ENCODE peak calls at places on chromosomes 11 and 22, in eight cellular contexts. One of them, this sample, is unnamed.

GRCh38 chr11:79150320-79150719 is 290.5 kb downstream of the TENM4 start:
- DNase-seq in fibroblast of the aortic adventitia: no peak
- DNase-seq in bronchial epithelial cell: no peak
- DNase-seq in GM13977: no peak
- DNase-seq in Calu3: no peak
- DNase-seq in fibroblast of villous mesenchyme: no peak
- DNase-seq in GM20000: no peak
- DNase-seq in heart left ventricle: no peak
- DNase-seq in this sample: no peak

GRCh38 chr11:46001427-46002049 is 79.1 kb downstream of the LARGE2 start:
- DNase-seq in Calu3: no peak
- DNase-seq in heart left ventricle: no peak
- DNase-seq in fibroblast of villous mesenchyme: peak
- DNase-seq in GM13977: no peak
- DNase-seq in fibroblast of the aortic adventitia: peak
- DNase-seq in GM20000: no peak
- DNase-seq in bronchial epithelial cell: no peak
- DNase-seq in this sample: no peak

GRCh38 chr11:72209101-72209500 is 7.5 kb upstream of the FOLR2 start:
- DNase-seq in fibroblast of villous mesenchyme: no peak
- DNase-seq in Calu3: no peak
- DNase-seq in heart left ventricle: peak
- DNase-seq in fibroblast of the aortic adventitia: no peak
- DNase-seq in GM13977: no peak
- DNase-seq in GM20000: no peak
- DNase-seq in bronchial epithelial cell: no peak
- DNase-seq in this sample: no peak

GRCh38 chr22:29260601-29261315 is 7.0 kb downstream of the RHBDD3 start:
- DNase-seq in GM13977: no peak
- DNase-seq in fibroblast of villous mesenchyme: no peak
- DNase-seq in heart left ventricle: no peak
- DNase-seq in GM20000: no peak
- DNase-seq in bronchial epithelial cell: no peak
- DNase-seq in Calu3: no peak
- DNase-seq in fibroblast of the aortic adventitia: peak
- DNase-seq in this sample: no peak

GRCh38 chr11:123822591-123822990 is 16.4 kb upstream of the OR6M1 start:
- DNase-seq in GM13977: no peak
- DNase-seq in fibroblast of villous mesenchyme: no peak
- DNase-seq in bronchial epithelial cell: peak
- DNase-seq in fibroblast of the aortic adventitia: peak
- DNase-seq in Calu3: peak
- DNase-seq in heart left ventricle: no peak
- DNase-seq in GM20000: no peak
- DNase-seq in this sample: no peak

GRCh38 chr11:26268980-26269660 is 62.8 kb upstream of the ANO3 start:
- DNase-seq in bronchial epithelial cell: no peak
- DNase-seq in fibroblast of villous mesenchyme: no peak
- DNase-seq in GM13977: no peak
- DNase-seq in fibroblast of the aortic adventitia: no peak
- DNase-seq in Calu3: no peak
- DNase-seq in heart left ventricle: no peak
- DNase-seq in GM20000: no peak
- DNase-seq in this sample: no peak

GRCh38 chr11:57172031-57172430 is 9.7 kb upstream of the LRRC55 start:
- DNase-seq in GM20000: no peak
- DNase-seq in bronchial epithelial cell: peak
- DNase-seq in Calu3: no peak
- DNase-seq in GM13977: no peak
- DNase-seq in fibroblast of the aortic adventitia: no peak
- DNase-seq in fibroblast of villous mesenchyme: no peak
- DNase-seq in heart left ventricle: no peak
- DNase-seq in this sample: no peak

GRCh38 chr11:45798793-45799441 is 6.0 kb upstream of the SLC35C1 start:
- DNase-seq in Calu3: no peak
- DNase-seq in GM13977: no peak
- DNase-seq in GM20000: peak
- DNase-seq in fibroblast of the aortic adventitia: no peak
- DNase-seq in fibroblast of villous mesenchyme: peak
- DNase-seq in bronchial epithelial cell: peak
- DNase-seq in heart left ventricle: no peak
- DNase-seq in this sample: peak

DNA sequence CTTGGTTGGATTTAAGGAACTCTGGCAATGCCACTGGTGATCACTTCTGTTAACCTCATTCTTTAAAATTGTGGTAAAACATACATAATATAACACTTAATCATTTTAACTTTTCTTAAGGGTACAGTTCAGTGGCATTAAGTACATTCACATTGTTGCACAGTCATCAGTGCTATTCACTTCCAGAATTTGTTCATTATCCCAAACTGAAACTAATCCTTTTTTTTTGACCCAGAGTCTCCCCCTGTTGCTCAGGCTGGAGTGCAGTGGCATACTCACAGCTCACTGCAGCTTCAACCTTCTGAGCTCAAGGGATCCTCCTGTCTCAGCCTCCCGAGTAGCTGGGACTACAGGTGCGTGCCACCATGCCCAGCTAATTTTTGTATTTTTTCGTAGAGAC is 10.6 kb downstream of the ELF5 start:
- DNase-seq in heart left ventricle: no peak
- DNase-seq in GM20000: no peak
- DNase-seq in fibroblast of the aortic adventitia: no peak
- DNase-seq in bronchial epithelial cell: no peak
- DNase-seq in Calu3: no peak
- DNase-seq in fibroblast of villous mesenchyme: no peak
- DNase-seq in GM13977: no peak
- DNase-seq in this sample: no peak
- TF ChIP-seq CTCF in heart left ventricle: no peak
- TF ChIP-seq CTCF in GM20000: no peak
- TF ChIP-seq CTCF in fibroblast of the aortic adventitia: peak
- TF ChIP-seq CTCF in bronchial epithelial cell: no peak
- TF ChIP-seq CTCF in Calu3: no peak
- TF ChIP-seq CTCF in fibroblast of villous mesenchyme: peak
- TF ChIP-seq CTCF in GM13977: no peak
- TF ChIP-seq CTCF in this sample: no peak

GRCh38 chr22:36756746-36757607 is 18.9 kb downstream of the IFT27 start:
- DNase-seq in fibroblast of villous mesenchyme: no peak
- DNase-seq in GM20000: no peak
- DNase-seq in Calu3: no peak
- DNase-seq in heart left ventricle: no peak
- DNase-seq in fibroblast of the aortic adventitia: no peak
- DNase-seq in GM13977: no peak
- DNase-seq in bronchial epithelial cell: no peak
- DNase-seq in this sample: no peak

GRCh38 chr22:36756031-36756430 is 19.9 kb downstream of the IFT27 start:
- DNase-seq in GM20000: no peak
- DNase-seq in fibroblast of the aortic adventitia: no peak
- DNase-seq in heart left ventricle: no peak
- DNase-seq in GM13977: no peak
- DNase-seq in fibroblast of villous mesenchyme: no peak
- DNase-seq in bronchial epithelial cell: no peak
- DNase-seq in Calu3: no peak
- DNase-seq in this sample: no peak

GRCh38 chr22:36759481-36760159 is 16.3 kb downstream of the IFT27 start:
- DNase-seq in GM20000: no peak
- DNase-seq in Calu3: no peak
- DNase-seq in fibroblast of the aortic adventitia: no peak
- DNase-seq in heart left ventricle: no peak
- DNase-seq in fibroblast of villous mesenchyme: no peak
- DNase-seq in GM13977: no peak
- DNase-seq in bronchial epithelial cell: no peak
- DNase-seq in this sample: peak

GRCh38 chr22:36758792-36759271 is 17.1 kb downstream of the IFT27 start:
- DNase-seq in heart left ventricle: no peak
- DNase-seq in GM13977: no peak
- DNase-seq in fibroblast of villous mesenchyme: no peak
- DNase-seq in fibroblast of the aortic adventitia: no peak
- DNase-seq in bronchial epithelial cell: no peak
- DNase-seq in Calu3: no peak
- DNase-seq in GM20000: no peak
- DNase-seq in this sample: no peak

DNA sequence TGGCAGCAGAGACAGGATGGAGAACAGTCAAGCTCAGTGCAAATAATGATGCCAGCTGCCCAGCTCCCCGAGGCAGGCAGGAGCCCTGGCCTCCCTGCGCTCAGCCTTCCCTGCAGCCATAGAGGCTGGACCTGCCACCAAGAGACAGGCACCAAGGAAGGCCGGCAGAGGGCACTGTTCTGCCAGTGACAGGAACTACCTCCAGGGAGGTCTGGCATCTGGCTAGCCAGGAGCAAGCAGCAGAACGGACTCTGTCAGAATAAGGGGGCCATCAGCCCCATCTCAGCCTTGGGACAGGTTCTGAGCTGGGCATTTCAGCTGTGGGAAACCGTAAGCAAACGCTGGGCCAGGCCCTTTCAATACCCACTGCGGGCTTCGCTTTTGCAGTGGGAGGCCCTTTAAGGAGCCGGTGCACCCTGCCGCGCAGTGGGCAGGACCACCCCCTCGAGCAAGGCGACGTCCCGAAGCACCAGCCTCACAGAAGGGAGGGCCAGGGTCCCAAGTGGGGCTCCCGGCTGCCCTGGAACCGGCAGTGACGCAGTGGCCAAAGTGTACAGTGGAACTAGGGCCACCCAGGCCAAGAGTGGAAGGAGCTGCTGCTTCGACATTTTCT is 18.2 kb downstream of the IFT27 start:
- DNase-seq in fibroblast of the aortic adventitia: peak
- DNase-seq in bronchial epithelial cell: peak
- DNase-seq in fibroblast of villous mesenchyme: peak
- DNase-seq in heart left ventricle: peak
- DNase-seq in GM20000: peak
- DNase-seq in Calu3: peak
- DNase-seq in GM13977: peak
- DNase-seq in this sample: peak
- TF ChIP-seq CTCF in fibroblast of the aortic adventitia: peak
- TF ChIP-seq CTCF in bronchial epithelial cell: peak
- TF ChIP-seq CTCF in fibroblast of villous mesenchyme: peak
- TF ChIP-seq CTCF in heart left ventricle: peak
- TF ChIP-seq CTCF in GM20000: peak
- TF ChIP-seq CTCF in Calu3: peak
- TF ChIP-seq CTCF in GM13977: peak
- TF ChIP-seq CTCF in this sample: no peak

GRCh38 chr11:73404048-73404447 is 27.8 kb downstream of the RELT start:
- DNase-seq in bronchial epithelial cell: peak
- DNase-seq in GM13977: no peak
- DNase-seq in fibroblast of villous mesenchyme: peak
- DNase-seq in fibroblast of the aortic adventitia: peak
- DNase-seq in GM20000: no peak
- DNase-seq in Calu3: peak
- DNase-seq in heart left ventricle: peak
- DNase-seq in this sample: peak
- TF ChIP-seq CTCF in bronchial epithelial cell: peak
- TF ChIP-seq CTCF in GM13977: peak
- TF ChIP-seq CTCF in fibroblast of villous mesenchyme: peak
- TF ChIP-seq CTCF in fibroblast of the aortic adventitia: peak
- TF ChIP-seq CTCF in GM20000: no peak
- TF ChIP-seq CTCF in Calu3: no peak
- TF ChIP-seq CTCF in heart left ventricle: peak
- TF ChIP-seq CTCF in this sample: peak

GRCh38 chr11:9125185-9125886 is 33.9 kb upstream of the SCUBE2 start:
- DNase-seq in Calu3: no peak
- DNase-seq in GM20000: no peak
- DNase-seq in bronchial epithelial cell: no peak
- DNase-seq in heart left ventricle: no peak
- DNase-seq in fibroblast of the aortic adventitia: no peak
- DNase-seq in fibroblast of villous mesenchyme: no peak
- DNase-seq in GM13977: no peak
- DNase-seq in this sample: no peak

GRCh38 chr11:9118277-9118676 is 26.9 kb upstream of the SCUBE2 start:
- DNase-seq in bronchial epithelial cell: peak
- DNase-seq in GM13977: no peak
- DNase-seq in fibroblast of the aortic adventitia: no peak
- DNase-seq in heart left ventricle: no peak
- DNase-seq in GM20000: no peak
- DNase-seq in fibroblast of villous mesenchyme: no peak
- DNase-seq in Calu3: no peak
- DNase-seq in this sample: no peak

GRCh38 chr11:9123595-9124304 is 32.4 kb upstream of the SCUBE2 start:
- DNase-seq in Calu3: no peak
- DNase-seq in GM20000: no peak
- DNase-seq in bronchial epithelial cell: no peak
- DNase-seq in GM13977: no peak
- DNase-seq in fibroblast of the aortic adventitia: no peak
- DNase-seq in fibroblast of villous mesenchyme: no peak
- DNase-seq in heart left ventricle: no peak
- DNase-seq in this sample: no peak

GRCh38 chr11:9121397-9121796 is 30.0 kb upstream of the SCUBE2 start:
- DNase-seq in GM13977: no peak
- DNase-seq in Calu3: no peak
- DNase-seq in fibroblast of villous mesenchyme: no peak
- DNase-seq in heart left ventricle: no peak
- DNase-seq in bronchial epithelial cell: no peak
- DNase-seq in GM20000: no peak
- DNase-seq in fibroblast of the aortic adventitia: no peak
- DNase-seq in this sample: no peak

GRCh38 chr11:9120659-9121350 is 29.4 kb upstream of the SCUBE2 start:
- DNase-seq in fibroblast of the aortic adventitia: no peak
- DNase-seq in bronchial epithelial cell: no peak
- DNase-seq in GM13977: no peak
- DNase-seq in GM20000: no peak
- DNase-seq in heart left ventricle: no peak
- DNase-seq in Calu3: no peak
- DNase-seq in fibroblast of villous mesenchyme: no peak
- DNase-seq in this sample: no peak
- TF ChIP-seq CTCF in fibroblast of the aortic adventitia: peak
- TF ChIP-seq CTCF in bronchial epithelial cell: no peak
- TF ChIP-seq CTCF in GM13977: peak
- TF ChIP-seq CTCF in GM20000: no peak
- TF ChIP-seq CTCF in heart left ventricle: peak
- TF ChIP-seq CTCF in Calu3: peak
- TF ChIP-seq CTCF in fibroblast of villous mesenchyme: peak
- TF ChIP-seq CTCF in this sample: no peak

DNA sequence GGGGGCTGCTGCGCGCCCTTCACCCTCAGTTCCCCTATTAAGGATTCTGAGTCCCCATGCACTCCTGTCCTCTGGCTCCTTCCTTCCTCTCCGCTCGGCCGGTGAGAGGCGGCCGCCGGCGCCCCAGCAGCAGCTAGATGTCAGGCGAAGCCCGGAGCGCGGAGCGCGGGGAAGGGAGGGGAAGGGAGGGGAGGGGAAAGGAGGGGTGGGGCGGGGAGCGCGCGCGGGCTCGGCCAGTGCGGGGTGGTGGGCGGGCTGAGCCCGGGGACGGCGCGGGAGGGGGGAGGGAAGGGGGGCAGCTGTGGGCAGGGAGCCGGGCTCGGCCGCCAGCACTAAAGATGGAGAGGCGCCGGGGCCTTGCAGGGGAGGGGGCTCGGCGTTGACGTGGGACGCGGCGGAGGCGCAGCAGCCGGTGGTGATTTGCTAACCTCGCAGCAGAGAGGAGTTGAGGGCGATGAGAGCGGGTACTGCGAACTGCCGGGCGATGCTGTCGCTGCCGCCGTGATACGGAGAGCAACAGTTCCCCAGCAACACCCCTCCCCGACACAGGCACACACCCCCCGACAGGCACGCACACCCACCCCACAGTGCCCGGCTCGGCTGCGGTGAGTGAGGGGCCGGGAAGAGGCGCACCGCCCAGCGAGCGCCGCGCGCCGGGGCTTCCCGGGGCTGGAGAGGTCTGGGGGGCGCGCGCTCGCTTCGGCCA is at the start of gene ZBTB16:
- DNase-seq in fibroblast of villous mesenchyme: peak
- DNase-seq in fibroblast of the aortic adventitia: no peak
- DNase-seq in bronchial epithelial cell: no peak
- DNase-seq in GM20000: peak
- DNase-seq in heart left ventricle: peak
- DNase-seq in GM13977: peak
- DNase-seq in Calu3: no peak
- DNase-seq in this sample: peak
- TF ChIP-seq CTCF in fibroblast of villous mesenchyme: peak
- TF ChIP-seq CTCF in fibroblast of the aortic adventitia: no peak
- TF ChIP-seq CTCF in bronchial epithelial cell: peak
- TF ChIP-seq CTCF in GM20000: no peak
- TF ChIP-seq CTCF in heart left ventricle: peak
- TF ChIP-seq CTCF in GM13977: no peak
- TF ChIP-seq CTCF in Calu3: no peak
- TF ChIP-seq CTCF in this sample: no peak

This sample was measured in thyroid gland.